ENCODE peak calls at places on chromosomes 7 and 10, in four cellular contexts. U, O, Q and T are unnamed samples.

GRCh38 chr10:33136271-33136670 is 178.2 kb upstream of the ITGB1 start:
- DNase-seq in U (no peak), O (no peak), Q (no peak), T (peak)

GRCh38 chr7:81676105-81676811 is 93.6 kb downstream of the HGF start:
- DNase-seq in U (no peak), O (no peak), Q (no peak), T (no peak)

GRCh38 chr10:132449826-132450211 is 52.8 kb downstream of the PWWP2B start:
- DNase-seq in U (no peak), O (no peak), Q (no peak), T (no peak)

GRCh38 chr10:30671011-30671616 is 41.6 kb upstream of the LYZL2 start:
- DNase-seq in U (peak), O (peak), Q (no peak), T (peak)

GRCh38 chr10:60048146-60048545 is 141.8 kb upstream of the CCDC6 start:
- DNase-seq in U (no peak), O (no peak), Q (no peak), T (peak)

GRCh38 chr7:28408105-28408973 is 4.0 kb upstream of the CREB5 start:
- DNase-seq in U (no peak), O (no peak), Q (peak), T (no peak)

GRCh38 chr10:62528441-62528840 is 154.3 kb downstream of the ZNF365 start:
- DNase-seq in U (peak), O (no peak), Q (no peak), T (no peak)

GRCh38 chr10:128091636-128092210 is 34.5 kb downstream of the MKI67 start:
- DNase-seq in U (no peak), O (no peak), Q (peak), T (no peak)

GRCh38 chr7:40372031-40372430 is 237.2 kb downstream of the SUGCT start:
- DNase-seq in U (no peak), O (no peak), Q (no peak), T (no peak)

GRCh38 chr7:112006071-112006470 is 200.1 kb downstream of the DOCK4 start:
- DNase-seq in U (no peak), O (no peak), Q (no peak), T (no peak)

GRCh38 chr7:116337013-116337412 is 126.7 kb downstream of the TES start:
- DNase-seq in U (no peak), O (no peak), Q (no peak), T (no peak)

GRCh38 chr7:127943541-127944521 is 87.4 kb downstream of the LRRC4 start:
- DNase-seq in U (no peak), O (no peak), Q (no peak), T (no peak)

GRCh38 chr10:3471927-3472704 is 299.5 kb upstream of the PITRM1 start:
- DNase-seq in U (no peak), O (no peak), Q (no peak), T (peak)

GRCh38 chr10:132648072-132648855 is 110.7 kb downstream of the INPP5A start:
- DNase-seq in U (no peak), O (no peak), Q (no peak), T (no peak)

GRCh38 chr7:91034459-91035368 is 229.5 kb upstream of the FZD1 start:
- DNase-seq in U (no peak), O (no peak), Q (peak), T (peak)

GRCh38 chr7:120436487-120437060 is 163.6 kb downstream of the KCND2 start:
- DNase-seq in U (no peak), O (no peak), Q (no peak), T (no peak)

GRCh38 chr7:157541796-157542668 is 205.2 kb downstream of the DNAJB6 start:
- DNase-seq in U (no peak), O (no peak), Q (no peak), T (no peak)

GRCh38 chr7:89223906-89224395 is 428.4 kb upstream of the TEX47 start:
- DNase-seq in U (no peak), O (no peak), Q (no peak), T (no peak)

GRCh38 chr10:30396708-30397107 is 37.3 kb upstream of the MAP3K8 start:
- DNase-seq in U (peak), O (no peak), Q (no peak), T (no peak)

GRCh38 chr7:1562611-1563051 is 6.6 kb upstream of the TMEM184A start:
- DNase-seq in U (no peak), O (no peak), Q (no peak), T (no peak)

GRCh38 chr10:33217854-33218253 is 116.6 kb downstream of the NRP1 start:
- DNase-seq in U (no peak), O (no peak), Q (no peak), T (no peak)

GRCh38 chr7:76282344-76283253 is 19.9 kb upstream of the HSPB1 start:
- DNase-seq in U (no peak), O (no peak), Q (peak), T (no peak)